ENCODE peak calls at places on chromosomes 5 and 9, in eight cellular contexts. L is neural progenitor cell, P is astrocyte, J is mammary epithelial cell, A is HCT116, G is endothelial cell of umbilical vein, S is K562, O is PC-3. Y is an unnamed sample. For H3K4me1, the result is how much of the 10 kb centered on the place peaks cover.

GRCh38 chr5:171757853-171758535 is 27.6 kb upstream of the SMIM23 start:
- DNase-seq in L (no peak), P (peak), J (peak), A (peak), G (peak), S (no peak), O (peak), Y (peak)

GRCh38 chr5:95901676-95902646 is 59.7 kb downstream of the ELL2 start:
- DNase-seq in L (no peak), P (peak), J (peak), A (peak), G (peak), S (peak), O (peak), Y (peak)

GRCh38 chr9:96874947-96875459 is 20.7 kb upstream of the ZNF782 start:
- DNase-seq in L (no peak), P (peak), J (peak), A (peak), G (peak), S (no peak), O (peak), Y (peak)

GRCh38 chr9:130638278-130639118 is 25.9 kb upstream of the PRDM12 start:
- DNase-seq in L (peak), P (no peak), J (no peak), A (no peak), G (no peak), S (no peak), O (no peak), Y (no peak)

GRCh38 chr5:126376443-126376842 is 46.8 kb upstream of the GRAMD2B start:
- DNase-seq in L (no peak), P (no peak), J (no peak), A (no peak), G (no peak), S (no peak), O (no peak), Y (no peak)

GRCh38 chr9:15696979-15697378 is 144.1 kb downstream of the CCDC171 start:
- DNase-seq in L (no peak), P (no peak), J (no peak), A (no peak), G (no peak), S (no peak), O (peak), Y (peak)

GRCh38 chr9:123310551-123311249 is 42.3 kb upstream of the STRBP start:
- DNase-seq in L (no peak), P (no peak), J (no peak), A (no peak), G (no peak), S (no peak), O (no peak), Y (no peak)

GRCh38 chr9:134575817-134576176 is 65.8 kb upstream of the COL5A1 start:
- DNase-seq in L (no peak), P (no peak), J (no peak), A (no peak), G (no peak), S (no peak), O (no peak), Y (no peak)

GRCh38 chr5:96067902-96068614 is 106.4 kb upstream of the ELL2 start:
- DNase-seq in L (no peak), P (peak), J (peak), A (peak), G (peak), S (peak), O (peak), Y (peak)

GRCh38 chr5:160542281-160542680 is 120.6 kb downstream of the PTTG1 start:
- DNase-seq in L (no peak), P (no peak), J (peak), A (no peak), G (no peak), S (no peak), O (peak), Y (peak)

GRCh38 chr5:118873417-118873816 is 114.9 kb downstream of the DTWD2 start:
- DNase-seq in L (no peak), P (no peak), J (no peak), A (no peak), G (no peak), S (no peak), O (no peak), Y (no peak)

GRCh38 chr5:164722702-164723101 is 1217.3 kb downstream of the MAT2B start:
- DNase-seq in L (no peak), P (no peak), J (no peak), A (no peak), G (no peak), S (no peak), O (no peak), Y (no peak)

GRCh38 chr9:33157960-33158359 is 9.2 kb downstream of the B4GALT1 start:
- DNase-seq in L (peak), P (no peak), J (peak), A (no peak), G (no peak), S (no peak), O (no peak), Y (no peak)

GRCh38 chr5:112794410-112794809 is 56.7 kb downstream of the APC start:
- DNase-seq in L (no peak), P (no peak), J (no peak), A (no peak), G (no peak), S (no peak), O (no peak), Y (no peak)

GRCh38 chr5:8061140-8061469 is 192.2 kb downstream of the MTRR start:
- DNase-seq in L (no peak), P (no peak), J (no peak), A (no peak), G (no peak), S (no peak), O (no peak), Y (no peak)

GRCh38 chr9:14315754-14316573 is 2.0 kb upstream of the NFIB start:
- DNase-seq in L (peak), P (no peak), J (no peak), A (no peak), G (peak), S (no peak), O (peak), Y (peak)

GRCh38 chr5:148805323-148806290 is 20.8 kb upstream of the ADRB2 start:
- DNase-seq in L (no peak), P (peak), J (peak), A (no peak), G (peak), S (peak), O (peak), Y (no peak)

GRCh38 chr9:19782005-19782404 is 6.8 kb downstream of the SLC24A2 start:
- DNase-seq in L (peak), P (no peak), J (peak), A (no peak), G (peak), S (no peak), O (peak), Y (no peak)

GRCh38 chr5:63055421-63055820 is 476.8 kb downstream of the LRRC70 start:
- DNase-seq in L (peak), P (no peak), J (no peak), A (no peak), G (no peak), S (peak), O (peak), Y (no peak)

GRCh38 chr5:140840978-140841962 is at the start of gene PCDHA8:
- DNase-seq in L (peak), P (no peak), J (no peak), A (peak), G (no peak), S (peak), O (peak), Y (no peak)

GRCh38 chr9:135273077-135273476 is 185.6 kb downstream of the OLFM1 start:
- DNase-seq in L (no peak), P (no peak), J (no peak), A (no peak), G (no peak), S (no peak), O (no peak), Y (no peak)

GRCh38 chr9:134895103-134895502 is 14.5 kb downstream of the FCN2 start:
- DNase-seq in L (no peak), P (peak), J (no peak), A (no peak), G (no peak), S (no peak), O (no peak), Y (peak)

GRCh38 chr5:38376404-38376803 is 118.0 kb downstream of the EGFLAM start:
- DNase-seq in L (no peak), P (no peak), J (no peak), A (no peak), G (no peak), S (no peak), O (no peak), Y (no peak)

GRCh38 chr5:88643315-88643714 is 239.7 kb downstream of the MEF2C start:
- DNase-seq in L (no peak), P (no peak), J (no peak), A (no peak), G (no peak), S (no peak), O (peak), Y (no peak)

GRCh38 chr5:64323591-64323990 is 157.9 kb downstream of the RNF180 start:
- DNase-seq in L (no peak), P (no peak), J (no peak), A (no peak), G (no peak), S (no peak), O (no peak), Y (no peak)

GRCh38 chr9:131854906-131855504 is 115.1 kb upstream of the RAPGEF1 start:
- DNase-seq in L (no peak), P (peak), J (no peak), A (no peak), G (no peak), S (no peak), O (no peak), Y (peak)

GRCh38 chr5:24226492-24226891 is 418.3 kb downstream of the CDH10 start:
- DNase-seq in L (no peak), P (peak), J (peak), A (no peak), G (no peak), S (no peak), O (no peak), Y (peak)

GRCh38 chr5:131242728-131243255 is 21.1 kb upstream of the CDC42SE2 start:
- DNase-seq in L (no peak), P (peak), J (peak), A (no peak), G (peak), S (no peak), O (peak), Y (peak)

GRCh38 chr5:136082390-136083193 is 50.1 kb upstream of the SMAD5 start:
- DNase-seq in L (peak), P (no peak), J (peak), A (peak), G (peak), S (peak), O (peak), Y (peak)

GRCh38 chr9:2267171-2267740 is 252.1 kb downstream of the SMARCA2 start:
- DNase-seq in L (no peak), P (peak), J (no peak), A (no peak), G (no peak), S (no peak), O (no peak), Y (no peak)

DNA sequence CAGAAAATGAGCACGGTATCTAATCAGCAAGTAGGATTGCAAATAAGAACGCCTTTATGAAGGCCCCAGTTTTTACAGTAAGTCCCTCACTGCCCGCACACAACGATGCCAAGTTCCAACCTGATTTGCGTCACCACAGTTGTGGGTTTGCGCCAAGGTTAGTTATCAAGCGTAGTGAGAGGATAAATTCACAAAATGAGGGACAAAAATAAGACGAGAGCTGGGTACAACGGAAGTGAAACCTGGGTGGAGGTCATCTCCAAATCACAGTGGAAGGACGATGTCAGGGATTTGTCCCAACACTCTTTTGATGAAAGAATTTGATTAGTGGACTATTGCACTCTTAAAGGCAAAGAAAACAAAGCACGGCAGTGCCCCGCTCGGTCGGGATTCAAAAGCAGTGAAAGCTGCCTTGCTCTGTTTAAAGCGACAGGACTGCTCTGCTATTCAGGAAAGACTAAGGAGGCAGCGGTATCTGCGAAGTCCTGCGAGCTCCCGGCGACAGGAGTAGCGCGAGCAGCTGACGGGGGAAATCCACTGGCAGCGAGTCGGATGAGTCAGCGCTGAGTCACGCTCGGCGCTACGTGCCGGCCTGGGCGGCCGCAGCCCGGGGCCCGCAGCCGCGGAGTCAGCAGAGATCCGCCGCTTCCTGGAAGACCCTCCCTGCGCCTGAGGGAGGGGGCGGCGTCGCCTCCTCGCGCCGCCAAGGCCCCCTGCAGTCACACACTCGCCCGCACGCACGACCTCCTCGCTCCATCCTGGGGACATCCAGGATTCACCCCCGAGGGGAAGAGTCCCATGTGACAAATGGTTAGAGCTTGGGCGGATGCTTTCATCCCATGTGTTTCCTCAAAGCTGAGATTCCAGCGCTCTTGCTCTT is 102.8 kb downstream of the ARRDC3 start:
- DNase-seq in L (peak), P (peak), J (peak), A (peak), G (peak), S (peak), O (peak), Y (peak)
- TF ChIP-seq EZH2 in L (peak), P (no peak), J (no peak), A (no peak), G (no peak), S (no peak), O (no peak), Y (no peak)

GRCh38 chr9:89999176-89999533 is 394.3 kb downstream of the GADD45G start:
- DNase-seq in L (no peak), P (no peak), J (peak), A (no peak), G (no peak), S (no peak), O (peak), Y (no peak)
- H3K4me1 ChIP-seq in L (under half), P (under half), J (under half), A (under half), G (under half), S (under half), O (under half), Y (under half)

GRCh38 chr9:842918-843468 is 1.5 kb downstream of the DMRT1 start:
- DNase-seq in L (peak), P (no peak), J (no peak), A (no peak), G (no peak), S (no peak), O (no peak), Y (no peak)
- TF ChIP-seq EZH2 in L (peak), P (peak), J (peak), A (no peak), G (peak), S (no peak), O (no peak), Y (peak)

DNA sequence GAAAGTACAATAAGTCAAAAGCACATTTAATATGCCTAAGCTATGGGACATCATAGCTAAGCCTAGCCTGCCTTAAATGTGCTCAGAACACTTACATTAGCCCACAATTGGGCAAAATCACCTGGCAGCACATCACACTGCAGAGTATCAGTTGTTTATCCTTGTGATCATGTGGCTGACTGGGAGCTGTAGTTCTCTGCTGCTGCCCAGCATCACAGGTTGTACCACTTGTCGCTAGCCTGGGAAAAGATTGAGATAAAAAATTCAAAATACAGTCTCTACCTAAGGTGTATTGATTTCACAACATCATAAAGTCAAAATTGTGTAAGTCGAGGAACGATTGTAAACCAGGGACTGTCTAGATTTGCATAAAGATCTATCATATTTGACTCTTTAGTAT is 58.6 kb downstream of the CAMK4 start:
- DNase-seq in L (no peak), P (no peak), J (no peak), A (no peak), G (no peak), S (no peak), O (no peak), Y (no peak)
- H3K4me1 ChIP-seq in L (under half), P (under half), J (under half), A (under half), G (under half), S (under half), O (under half), Y (under half)

DNA sequence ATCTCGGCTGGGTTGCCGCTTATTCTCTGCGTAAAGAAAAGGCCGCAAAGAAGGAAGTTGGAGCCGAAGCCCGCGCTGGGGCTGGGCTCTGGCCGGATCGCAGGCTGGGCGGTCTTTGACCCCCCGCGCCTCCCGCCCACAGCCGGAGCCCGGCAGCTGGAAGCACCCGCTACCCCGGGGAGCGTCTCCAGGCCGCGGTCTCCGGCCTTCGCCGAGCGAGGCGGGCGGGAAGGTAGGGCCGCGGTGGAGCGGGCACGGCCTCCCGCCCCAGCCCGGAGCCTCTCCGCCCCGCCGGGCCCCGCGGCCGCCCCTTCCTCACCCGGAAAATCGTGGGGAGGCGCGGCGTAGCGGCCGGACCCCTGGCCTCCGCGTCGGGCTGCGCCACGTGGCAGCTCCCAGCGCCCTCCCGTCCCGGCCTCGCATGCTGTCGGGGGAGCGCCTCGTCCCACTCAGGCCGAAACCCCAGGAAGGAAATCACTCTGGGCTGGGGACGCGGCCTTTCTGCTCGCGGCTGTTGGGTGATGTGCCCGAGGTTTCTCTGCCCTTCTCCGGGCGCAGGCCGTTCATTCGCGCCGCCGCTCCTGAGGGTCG is 11.9 kb downstream of the FOXD1 start:
- DNase-seq in L (no peak), P (no peak), J (no peak), A (no peak), G (no peak), S (no peak), O (no peak), Y (no peak)
- TF ChIP-seq EZH2 in L (peak), P (peak), J (no peak), A (no peak), G (peak), S (no peak), O (no peak), Y (peak)

GRCh38 chr5:132459983-132460834 is 30.4 kb downstream of the IRF1 start:
- DNase-seq in L (no peak), P (no peak), J (no peak), A (no peak), G (no peak), S (peak), O (no peak), Y (no peak)
- H3K4me1 ChIP-seq in L (under half), P (under half), J (half or more), A (under half), G (under half), S (under half), O (under half), Y (half or more)

DNA sequence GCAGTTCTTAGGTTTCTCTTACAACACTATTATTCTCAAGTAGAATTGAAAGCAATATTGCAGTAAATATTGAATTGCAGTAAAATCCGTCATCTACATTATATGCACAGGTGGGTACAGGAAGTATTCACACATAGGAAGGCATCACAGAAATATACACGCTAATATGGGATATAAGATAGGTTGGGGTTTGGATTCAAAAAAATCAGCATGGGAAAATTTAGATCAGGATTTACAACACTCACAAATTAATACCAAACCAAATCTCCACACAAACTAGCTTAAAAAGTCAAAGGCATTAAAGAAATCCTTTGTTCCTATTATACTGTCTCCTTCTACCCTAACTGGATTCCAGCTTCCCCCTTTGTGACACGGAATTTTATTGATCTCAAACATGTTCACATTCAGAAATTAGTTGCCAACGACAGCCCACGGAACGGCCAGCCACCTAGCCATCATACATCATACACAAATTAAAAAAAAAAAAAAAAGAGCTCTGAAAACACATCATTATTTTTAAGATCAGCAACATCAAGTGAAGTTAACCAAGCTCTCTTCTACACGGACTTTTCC is 2.2 kb downstream of the NR6A1 start:
- DNase-seq in L (no peak), P (no peak), J (no peak), A (no peak), G (peak), S (no peak), O (no peak), Y (no peak)
- TF ChIP-seq EZH2 in L (no peak), P (no peak), J (no peak), A (no peak), G (no peak), S (no peak), O (no peak), Y (no peak)

DNA sequence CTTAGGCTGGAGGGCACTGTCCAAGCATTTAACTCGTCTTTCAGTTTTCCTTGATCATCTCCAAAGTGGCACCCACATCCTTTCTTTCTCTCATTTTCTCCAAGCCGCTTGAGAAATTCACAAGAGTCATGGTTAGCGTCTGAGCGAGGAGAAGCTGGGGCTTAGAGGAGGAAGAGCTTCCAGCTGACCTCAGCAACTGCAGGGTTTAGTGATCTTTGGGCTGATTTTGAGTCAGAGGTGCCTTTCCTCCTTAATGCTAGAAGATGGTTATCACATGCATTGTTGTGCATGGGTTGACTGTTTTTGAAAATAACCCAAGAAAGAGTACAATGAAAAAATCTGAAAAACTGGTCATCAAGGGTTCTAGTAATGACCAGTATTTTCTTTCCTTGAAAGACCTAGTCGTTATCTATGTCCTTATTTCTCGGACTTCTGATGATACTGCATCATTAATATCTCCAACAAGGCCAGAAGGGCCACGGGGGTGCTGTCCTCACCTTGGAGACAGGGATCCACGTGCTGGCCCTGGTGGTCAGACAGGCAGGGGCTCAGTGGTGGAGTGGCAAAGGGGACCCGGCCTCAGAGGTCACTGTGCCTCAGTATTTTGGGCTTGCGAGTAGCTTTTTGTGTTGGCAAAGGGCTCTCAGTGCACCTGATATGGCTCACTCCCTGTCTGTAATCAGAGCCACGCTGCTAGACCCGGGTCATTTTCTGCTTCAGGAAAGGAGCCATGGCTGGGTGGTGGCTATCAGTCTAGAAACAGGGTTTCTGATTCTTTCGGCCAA is 134.9 kb downstream of the GADD45G start:
- DNase-seq in L (no peak), P (no peak), J (no peak), A (no peak), G (no peak), S (no peak), O (no peak), Y (no peak)
- H3K4me1 ChIP-seq in L (under half), P (under half), J (under half), A (under half), G (under half), S (under half), O (under half), Y (under half)

Y was measured in fibroblast of lung.